ENCODE peak calls at places on chromosomes 6 and 20, in five cellular contexts. One of them, this sample, is unnamed. For H3K36me3, the result is how much of the 10 kb centered on the place peaks cover.

GRCh38 chr20:58550661-58551060 is 35.5 kb upstream of the APCDD1L start:
- DNase-seq in adipocyte: peak
- DNase-seq in SJSA1: peak
- DNase-seq in H1: no peak
- DNase-seq in cardiac muscle cell: no peak
- DNase-seq in this sample: peak

GRCh38 chr20:22425344-22426295 is 158.8 kb downstream of the FOXA2 start:
- DNase-seq in adipocyte: no peak
- DNase-seq in cardiac muscle cell: no peak
- DNase-seq in SJSA1: no peak
- DNase-seq in H1: no peak
- DNase-seq in this sample: no peak

GRCh38 chr6:33156964-33157363 is 35.3 kb downstream of the COL11A2 start:
- DNase-seq in adipocyte: no peak
- DNase-seq in H1: no peak
- DNase-seq in SJSA1: no peak
- DNase-seq in cardiac muscle cell: no peak
- DNase-seq in this sample: no peak

GRCh38 chr20:63191400-63191799 is 24.5 kb downstream of the YTHDF1 start:
- DNase-seq in cardiac muscle cell: no peak
- DNase-seq in H1: no peak
- DNase-seq in SJSA1: no peak
- DNase-seq in adipocyte: no peak
- DNase-seq in this sample: no peak

GRCh38 chr6:22530506-22530905 is 38.9 kb upstream of the HDGFL1 start:
- DNase-seq in adipocyte: no peak
- DNase-seq in SJSA1: no peak
- DNase-seq in cardiac muscle cell: no peak
- DNase-seq in H1: no peak
- DNase-seq in this sample: no peak

GRCh38 chr20:25532015-25532751 is 53.1 kb downstream of the NINL start:
- DNase-seq in H1: no peak
- DNase-seq in cardiac muscle cell: no peak
- DNase-seq in adipocyte: no peak
- DNase-seq in SJSA1: no peak
- DNase-seq in this sample: peak

GRCh38 chr20:45798935-45799642 is 7.3 kb downstream of the DNTTIP1 start:
- DNase-seq in adipocyte: peak
- DNase-seq in SJSA1: peak
- DNase-seq in cardiac muscle cell: peak
- DNase-seq in H1: peak
- DNase-seq in this sample: peak

GRCh38 chr6:5645275-5645674 is 361.4 kb downstream of the NRN1 start:
- DNase-seq in SJSA1: no peak
- DNase-seq in cardiac muscle cell: no peak
- DNase-seq in H1: no peak
- DNase-seq in adipocyte: no peak
- DNase-seq in this sample: no peak

GRCh38 chr20:30919514-30920188 is 337.8 kb upstream of the DEFB115 start:
- DNase-seq in SJSA1: no peak
- DNase-seq in cardiac muscle cell: no peak
- DNase-seq in adipocyte: no peak
- DNase-seq in H1: no peak
- DNase-seq in this sample: peak

GRCh38 chr20:2767768-2768631 is 32.4 kb downstream of the CPXM1 start:
- DNase-seq in adipocyte: peak
- DNase-seq in SJSA1: no peak
- DNase-seq in H1: no peak
- DNase-seq in cardiac muscle cell: no peak
- DNase-seq in this sample: peak

GRCh38 chr6:82988904-82989303 is 76.7 kb downstream of the UBE3D start:
- DNase-seq in adipocyte: peak
- DNase-seq in H1: no peak
- DNase-seq in SJSA1: no peak
- DNase-seq in cardiac muscle cell: no peak
- DNase-seq in this sample: no peak

GRCh38 chr20:58659841-58660240 is 8.8 kb downstream of the STX16 start:
- DNase-seq in H1: no peak
- DNase-seq in adipocyte: no peak
- DNase-seq in cardiac muscle cell: no peak
- DNase-seq in SJSA1: no peak
- DNase-seq in this sample: no peak

GRCh38 chr20:38751360-38751976 is 3.2 kb downstream of the ACTR5 start:
- DNase-seq in H1: no peak
- DNase-seq in cardiac muscle cell: no peak
- DNase-seq in SJSA1: no peak
- DNase-seq in adipocyte: peak
- DNase-seq in this sample: peak

GRCh38 chr6:50353603-50354002 is 303.9 kb upstream of the DEFB112 start:
- DNase-seq in cardiac muscle cell: no peak
- DNase-seq in SJSA1: no peak
- DNase-seq in adipocyte: no peak
- DNase-seq in H1: no peak
- DNase-seq in this sample: no peak

GRCh38 chr6:26126394-26127221 is 39.4 kb downstream of the HFE start:
- DNase-seq in adipocyte: no peak
- DNase-seq in SJSA1: peak
- DNase-seq in H1: no peak
- DNase-seq in cardiac muscle cell: peak
- DNase-seq in this sample: no peak

GRCh38 chr20:5696011-5696559 is 54.1 kb upstream of the SHLD1 start:
- DNase-seq in cardiac muscle cell: no peak
- DNase-seq in H1: no peak
- DNase-seq in SJSA1: no peak
- DNase-seq in adipocyte: no peak
- DNase-seq in this sample: no peak

GRCh38 chr6:93248591-93248990 is 170.8 kb downstream of the EPHA7 start:
- DNase-seq in cardiac muscle cell: no peak
- DNase-seq in adipocyte: no peak
- DNase-seq in H1: no peak
- DNase-seq in SJSA1: no peak
- DNase-seq in this sample: no peak

GRCh38 chr20:5919634-5920544 is 30.4 kb downstream of the TRMT6 start:
- DNase-seq in H1: no peak
- DNase-seq in SJSA1: no peak
- DNase-seq in cardiac muscle cell: no peak
- DNase-seq in adipocyte: no peak
- DNase-seq in this sample: no peak

GRCh38 chr6:3397229-3398164 is 59.4 kb downstream of the SLC22A23 start:
- DNase-seq in SJSA1: no peak
- DNase-seq in adipocyte: no peak
- DNase-seq in H1: no peak
- DNase-seq in cardiac muscle cell: no peak
- DNase-seq in this sample: no peak

GRCh38 chr6:13302751-13303667 is 25.3 kb downstream of the TBC1D7 start:
- DNase-seq in adipocyte: peak
- DNase-seq in cardiac muscle cell: no peak
- DNase-seq in SJSA1: peak
- DNase-seq in H1: no peak
- DNase-seq in this sample: no peak

GRCh38 chr6:45699663-45700062 is 316.0 kb downstream of the CLIC5 start:
- DNase-seq in adipocyte: no peak
- DNase-seq in H1: no peak
- DNase-seq in cardiac muscle cell: no peak
- DNase-seq in SJSA1: peak
- DNase-seq in this sample: no peak

GRCh38 chr20:45944151-45944964 is 9.9 kb downstream of the PCIF1 start:
- DNase-seq in SJSA1: no peak
- DNase-seq in adipocyte: no peak
- DNase-seq in cardiac muscle cell: no peak
- DNase-seq in H1: no peak
- DNase-seq in this sample: no peak

GRCh38 chr6:28152531-28152930 is 10.8 kb downstream of the ZKSCAN8 start:
- DNase-seq in cardiac muscle cell: no peak
- DNase-seq in SJSA1: no peak
- DNase-seq in H1: no peak
- DNase-seq in adipocyte: no peak
- DNase-seq in this sample: no peak

GRCh38 chr6:5984150-5985089 is 22.3 kb downstream of the NRN1 start:
- DNase-seq in H1: no peak
- DNase-seq in cardiac muscle cell: no peak
- DNase-seq in SJSA1: no peak
- DNase-seq in adipocyte: no peak
- DNase-seq in this sample: no peak

GRCh38 chr6:149856256-149856994 is 7.7 kb downstream of the LRP11 start:
- DNase-seq in SJSA1: peak
- DNase-seq in cardiac muscle cell: no peak
- DNase-seq in H1: no peak
- DNase-seq in adipocyte: no peak
- DNase-seq in this sample: no peak

GRCh38 chr20:50252715-50253500 is 62.3 kb downstream of the CEBPB start:
- DNase-seq in cardiac muscle cell: no peak
- DNase-seq in SJSA1: no peak
- DNase-seq in H1: no peak
- DNase-seq in adipocyte: no peak
- DNase-seq in this sample: no peak

DNA sequence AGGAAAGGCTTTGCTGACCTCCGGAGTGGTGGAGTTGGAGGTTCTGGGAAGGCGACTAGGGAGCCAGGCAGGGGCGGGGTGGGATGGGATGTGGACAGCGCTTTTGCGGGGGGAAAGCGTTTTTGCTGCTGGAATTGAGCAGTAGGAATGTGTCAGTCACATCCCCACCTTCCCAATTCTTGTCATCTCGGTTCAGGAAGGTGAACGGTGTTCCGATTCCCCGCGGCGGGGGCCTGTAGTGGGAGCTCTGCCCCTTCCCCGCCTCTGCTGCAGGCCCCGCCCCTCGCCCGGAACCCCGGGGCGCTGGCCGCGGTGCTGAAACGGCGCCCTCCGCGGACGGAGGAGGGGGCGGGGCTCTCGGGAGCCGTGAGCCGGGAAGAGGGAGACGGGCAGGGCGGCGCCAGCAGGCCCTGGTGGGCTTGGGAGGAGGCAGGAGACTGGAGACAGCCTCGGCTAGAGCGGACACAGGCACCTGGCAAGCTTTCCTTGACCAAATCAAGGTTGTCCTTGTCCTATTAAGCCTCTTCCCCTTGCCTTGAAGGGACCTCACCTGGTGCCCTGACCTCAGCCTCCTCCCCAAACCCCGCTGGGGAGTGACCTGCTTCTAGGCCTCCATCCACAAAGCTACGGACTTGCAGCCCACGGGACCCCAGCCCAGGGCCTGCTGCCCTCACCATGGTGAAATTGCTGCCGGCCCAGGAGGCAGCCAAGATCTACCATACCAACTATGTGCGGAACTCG is at the start of gene LHFPL5:
- DNase-seq in adipocyte: peak
- DNase-seq in H1: peak
- DNase-seq in SJSA1: peak
- DNase-seq in cardiac muscle cell: peak
- DNase-seq in this sample: peak
- H3K4me3 ChIP-seq in adipocyte: peak
- H3K4me3 ChIP-seq in H1: peak
- H3K4me3 ChIP-seq in SJSA1: no peak
- H3K4me3 ChIP-seq in cardiac muscle cell: peak
- H3K4me3 ChIP-seq in this sample: peak

GRCh38 chr6:144834426-144835038 is 549.4 kb downstream of the UTRN start:
- DNase-seq in adipocyte: no peak
- DNase-seq in cardiac muscle cell: no peak
- DNase-seq in H1: no peak
- DNase-seq in SJSA1: no peak
- DNase-seq in this sample: no peak

GRCh38 chr6:144840619-144841018 is 555.5 kb downstream of the UTRN start:
- DNase-seq in H1: no peak
- DNase-seq in SJSA1: no peak
- DNase-seq in cardiac muscle cell: no peak
- DNase-seq in adipocyte: no peak
- DNase-seq in this sample: peak

GRCh38 chr6:144835322-144835721 is 550.2 kb downstream of the UTRN start:
- DNase-seq in H1: no peak
- DNase-seq in cardiac muscle cell: no peak
- DNase-seq in SJSA1: no peak
- DNase-seq in adipocyte: no peak
- DNase-seq in this sample: no peak
- H3K36me3 ChIP-seq in H1: under half
- H3K36me3 ChIP-seq in cardiac muscle cell: under half
- H3K36me3 ChIP-seq in SJSA1: half or more
- H3K36me3 ChIP-seq in adipocyte: half or more
- H3K36me3 ChIP-seq in this sample: under half

DNA sequence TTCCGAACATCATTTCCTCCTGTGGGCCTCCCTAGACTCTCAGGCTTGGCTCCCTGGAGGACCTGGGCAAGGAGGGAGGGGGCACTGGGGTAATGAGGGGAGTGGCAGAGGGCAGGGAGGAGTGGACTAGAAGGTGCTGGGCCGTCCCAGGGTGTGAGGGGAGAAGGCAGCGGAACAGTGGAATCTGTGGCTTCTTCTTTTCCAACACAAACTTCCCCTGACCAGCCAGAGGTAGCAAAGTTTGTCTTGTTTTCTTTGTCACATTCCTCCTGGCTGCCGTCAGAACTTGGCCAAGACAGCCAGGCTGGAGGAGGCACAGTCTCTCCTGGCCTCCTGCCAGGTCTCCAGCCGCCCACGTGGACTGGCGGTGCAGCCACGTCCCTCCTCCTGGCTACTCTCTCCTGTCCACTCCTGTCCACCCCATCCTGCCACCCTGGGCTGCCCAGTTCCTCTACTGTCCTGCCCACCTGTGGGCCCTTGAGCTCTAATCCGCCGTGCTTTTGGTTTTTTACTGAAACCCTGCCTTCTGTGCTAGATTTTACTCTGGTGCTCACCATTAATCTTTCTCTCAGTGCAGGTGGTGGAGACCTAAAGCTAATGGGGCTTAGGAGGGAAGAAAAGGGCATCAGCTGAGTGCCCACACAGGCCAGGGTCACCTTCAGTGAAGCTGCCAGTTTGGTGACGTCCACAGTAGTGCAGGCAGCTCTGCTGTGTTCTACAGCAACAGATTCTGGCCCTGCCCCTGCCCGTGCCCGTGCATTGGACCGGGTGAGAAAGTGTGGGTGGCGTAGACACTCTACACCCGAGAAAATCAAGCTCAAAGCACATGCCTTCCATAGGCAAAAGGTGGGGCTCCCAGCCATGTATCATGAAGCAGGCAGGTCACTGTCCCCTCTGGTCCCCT is 2.8 kb upstream of the CDSN start:
- DNase-seq in cardiac muscle cell: peak
- DNase-seq in H1: no peak
- DNase-seq in adipocyte: peak
- DNase-seq in SJSA1: peak
- DNase-seq in this sample: peak
- H3K4me3 ChIP-seq in cardiac muscle cell: no peak
- H3K4me3 ChIP-seq in H1: no peak
- H3K4me3 ChIP-seq in adipocyte: no peak
- H3K4me3 ChIP-seq in SJSA1: no peak
- H3K4me3 ChIP-seq in this sample: no peak

GRCh38 chr6:160102399-160102798 is 19.2 kb upstream of the SLC22A1 start:
- DNase-seq in H1: no peak
- DNase-seq in adipocyte: no peak
- DNase-seq in SJSA1: no peak
- DNase-seq in cardiac muscle cell: no peak
- DNase-seq in this sample: no peak

GRCh38 chr6:160104821-160105517 is 16.6 kb upstream of the SLC22A1 start:
- DNase-seq in H1: no peak
- DNase-seq in adipocyte: no peak
- DNase-seq in SJSA1: no peak
- DNase-seq in cardiac muscle cell: no peak
- DNase-seq in this sample: no peak

GRCh38 chr6:160103825-160104100 is 17.9 kb upstream of the SLC22A1 start:
- DNase-seq in cardiac muscle cell: no peak
- DNase-seq in H1: no peak
- DNase-seq in SJSA1: no peak
- DNase-seq in adipocyte: no peak
- DNase-seq in this sample: no peak

GRCh38 chr6:160102956-160103824 is 18.4 kb upstream of the SLC22A1 start:
- DNase-seq in H1: no peak
- DNase-seq in adipocyte: peak
- DNase-seq in SJSA1: peak
- DNase-seq in cardiac muscle cell: peak
- DNase-seq in this sample: peak

GRCh38 chr6:160101262-160102205 is 20.1 kb upstream of the SLC22A1 start:
- DNase-seq in adipocyte: no peak
- DNase-seq in cardiac muscle cell: no peak
- DNase-seq in SJSA1: no peak
- DNase-seq in H1: no peak
- DNase-seq in this sample: no peak
- H3K36me3 ChIP-seq in adipocyte: half or more
- H3K36me3 ChIP-seq in cardiac muscle cell: under half
- H3K36me3 ChIP-seq in SJSA1: half or more
- H3K36me3 ChIP-seq in H1: under half
- H3K36me3 ChIP-seq in this sample: under half

This sample was measured in H7.